ENCODE peak calls at places on chromosomes 5 and 9, in four cellular contexts. B is psoas muscle, V is lower lobe of right lung, W is cardiac muscle cell. L is an unnamed sample.

GRCh38 chr5:171701138-171701537 is 84.5 kb upstream of the SMIM23 start:
- DNase-seq in B (no peak), V (no peak), W (peak), L (no peak)

GRCh38 chr9:137397675-137398423 is 25.1 kb downstream of the EXD3 start:
- DNase-seq in B (no peak), V (no peak), W (no peak), L (no peak)

GRCh38 chr9:33166263-33167083 is 663 bp downstream of the B4GALT1 start:
- DNase-seq in B (peak), V (peak), W (no peak), L (no peak)

GRCh38 chr5:25963251-25964008 is 1075.0 kb downstream of the CDH9 start:
- DNase-seq in B (peak), V (no peak), W (no peak), L (no peak)

GRCh38 chr9:117121331-117121730 is 293.5 kb downstream of the ASTN2 start:
- DNase-seq in B (no peak), V (no peak), W (no peak), L (peak)

GRCh38 chr9:16368425-16369087 is 501.9 kb downstream of the BNC2 start:
- DNase-seq in B (no peak), V (no peak), W (no peak), L (no peak)

GRCh38 chr5:6475626-6476312 is 27.1 kb downstream of the UBE2QL1 start:
- DNase-seq in B (no peak), V (no peak), W (peak), L (no peak)

GRCh38 chr5:9350301-9350797 is 195.5 kb downstream of the SEMA5A start:
- DNase-seq in B (no peak), V (no peak), W (no peak), L (no peak)

GRCh38 chr5:83608122-83608521 is 112.5 kb downstream of the HAPLN1 start:
- DNase-seq in B (no peak), V (no peak), W (peak), L (no peak)

DNA sequence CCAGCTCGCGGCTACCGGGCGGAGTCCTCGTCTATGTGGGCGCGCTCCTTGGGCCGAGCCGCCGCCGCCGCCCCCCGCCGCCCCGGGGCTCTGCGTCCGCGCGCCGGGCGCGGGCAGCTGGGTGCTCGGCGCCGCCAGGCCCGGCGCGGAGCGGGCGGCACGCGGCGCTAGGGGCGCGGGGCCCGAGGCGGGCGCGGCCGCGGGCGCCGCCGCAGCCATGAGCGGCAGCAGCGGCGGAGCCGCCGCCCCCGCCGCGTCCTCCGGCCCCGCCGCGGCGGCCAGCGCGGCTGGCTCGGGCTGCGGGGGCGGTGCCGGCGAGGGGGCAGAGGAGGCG is 334 bp downstream of the TRIO start:
- DNase-seq in B (peak), V (no peak), W (peak), L (no peak)
- H3K4me3 ChIP-seq in B (peak), V (peak), W (peak), L (peak)

GRCh38 chr9:89000973-89001916 is 10.0 kb downstream of the S1PR3 start:
- DNase-seq in B (peak), V (peak), W (peak), L (no peak)
- H3K4me3 ChIP-seq in B (no peak), V (peak), W (no peak), L (no peak)

DNA sequence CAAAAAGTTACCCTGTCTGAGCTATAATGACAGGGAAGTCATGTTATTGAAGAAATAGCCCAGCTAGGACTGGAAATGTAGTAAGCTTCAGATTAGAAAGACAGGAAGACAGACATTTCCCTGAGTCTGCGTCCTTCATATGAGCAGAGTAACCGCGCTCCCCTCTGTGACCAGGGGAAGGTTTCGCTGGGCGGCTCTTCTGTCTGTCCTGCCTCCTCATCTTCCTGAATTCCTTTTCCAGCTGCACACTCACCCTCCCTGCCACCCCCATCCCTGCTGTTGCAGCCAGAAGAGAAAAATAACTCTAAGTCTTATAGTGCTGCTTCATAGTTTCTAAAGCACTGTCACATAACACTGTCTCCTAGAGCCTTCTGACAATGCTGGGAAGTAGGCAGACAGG is 8.6 kb downstream of the SPARC start:
- DNase-seq in B (no peak), V (no peak), W (no peak), L (no peak)
- H3K4me3 ChIP-seq in B (peak), V (peak), W (no peak), L (peak)

GRCh38 chr9:126945682-126946081 is 31.1 kb downstream of the RALGPS1 start:
- DNase-seq in B (no peak), V (no peak), W (no peak), L (no peak)

GRCh38 chr9:126952180-126952960 is 37.8 kb downstream of the RALGPS1 start:
- DNase-seq in B (no peak), V (no peak), W (peak), L (no peak)

GRCh38 chr9:126953089-126953809 is 38.7 kb downstream of the RALGPS1 start:
- DNase-seq in B (no peak), V (no peak), W (no peak), L (peak)

GRCh38 chr9:126942369-126942768 is 27.8 kb downstream of the RALGPS1 start:
- DNase-seq in B (no peak), V (no peak), W (no peak), L (no peak)

DNA sequence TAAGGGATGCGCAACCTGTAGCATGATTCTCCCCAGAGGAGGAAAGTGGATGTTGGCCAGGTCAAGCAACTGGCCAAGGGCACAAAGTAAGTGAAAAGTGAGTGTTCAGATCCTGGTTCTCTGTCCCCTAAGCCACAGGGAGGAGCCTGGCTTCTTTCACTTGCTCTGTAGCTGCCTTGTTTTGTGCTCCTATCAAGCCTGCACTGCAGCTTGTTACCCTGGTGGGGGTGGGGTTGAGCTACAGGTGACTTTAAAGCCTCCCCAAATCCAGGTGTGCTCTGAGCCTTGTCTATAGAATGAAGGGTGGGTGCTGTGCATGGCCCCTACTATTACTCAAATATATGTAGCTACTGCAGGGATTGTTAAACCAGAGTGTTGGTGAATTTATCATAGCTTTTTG is 32.9 kb downstream of the RALGPS1 start:
- DNase-seq in B (no peak), V (no peak), W (peak), L (no peak)
- H3K4me3 ChIP-seq in B (no peak), V (no peak), W (no peak), L (no peak)

L was measured in skeletal muscle cell.